ENCODE peak calls at places on chromosomes 1 and 21, in ten cellular contexts. R is activated CD4-positive, alpha-beta T cell treated with anti-CD3 and anti-CD28 coated beads for 24 hours; P is skeletal muscle cell; O is HS-5; C is cardiac fibroblast; L is NCI-H460; D is Right ventricle myocardium inferior; K is T-cell; X is stimulated activated CD4-positive, alpha-beta T cell treated with anti-CD3 and anti-CD28 coated beads, Interleukin-4, amount 100 ng/mL, for 4 hours; G is central memory CD4-positive, alpha-beta T cell. Y is an unnamed sample.
A peak's percentile ranks its signal among the peaks of the same experiment; 100 is the strongest.

GRCh38 chr1:205229399-205229861 is 1.7 kb downstream of the TMCC2 start:
- DNase-seq in C (peak; percentile 54), K (peak; percentile 62), X (peak; percentile 60), L (peak; percentile 58), D (no peak), O (no peak), P (no peak), R (peak; percentile 58), G (peak; percentile 72), Y (peak; percentile 31)

GRCh38 chr1:59952065-59952464 is 25.5 kb upstream of the CYP2J2 start:
- DNase-seq in O (peak; percentile 49), D (no peak), C (no peak), K (no peak), L (no peak), P (no peak), R (no peak), G (no peak), X (no peak), Y (peak; percentile 15)

GRCh38 chr1:192952646-192953045 is 106.5 kb downstream of the UCHL5 start:
- DNase-seq in K (no peak), C (peak; percentile 31), G (no peak), O (no peak), R (no peak), D (no peak), P (peak; percentile 15), L (no peak), X (no peak), Y (peak; percentile 74)

GRCh38 chr1:157431751-157432150 is 120.6 kb downstream of the FCRL5 start:
- DNase-seq in K (no peak), D (no peak), L (no peak), O (peak; percentile 34), R (no peak), G (no peak), C (peak; percentile 10), X (no peak), P (peak; percentile 36), Y (peak; percentile 53)

GRCh38 chr1:220750126-220750525 is 2.0 kb downstream of the MTARC2 start:
- DNase-seq in C (peak; percentile 70), R (no peak), L (no peak), O (no peak), D (no peak), K (no peak), X (no peak), P (no peak), G (no peak), Y (no peak)

GRCh38 chr1:40877681-40878080 is 15.5 kb upstream of the CITED4 start:
- DNase-seq in G (no peak), O (peak; percentile 71), D (no peak), K (no peak), R (no peak), C (peak; percentile 95), X (peak; percentile 46), L (peak; percentile 80), P (peak; percentile 80), Y (peak; percentile 90)

GRCh38 chr21:36697473-36698159 is 1.3 kb upstream of the SIM2 start:
- DNase-seq in R (no peak), O (no peak), K (no peak), G (no peak), X (no peak), C (no peak), L (no peak), D (no peak), P (no peak), Y (no peak)

GRCh38 chr1:221328371-221328770 is 413.5 kb downstream of the DUSP10 start:
- DNase-seq in C (no peak), D (no peak), X (no peak), K (no peak), P (no peak), G (no peak), R (no peak), L (no peak), O (no peak), Y (peak; percentile 43)

GRCh38 chr1:28893403-28894102 is 20.8 kb upstream of the EPB41 start:
- DNase-seq in G (peak; percentile 21), R (no peak), X (no peak), K (no peak), C (peak; percentile 11), P (no peak), D (no peak), O (no peak), L (no peak), Y (peak; percentile 66)

GRCh38 chr1:37325010-37325409 is 149.4 kb upstream of the ZC3H12A start:
- DNase-seq in X (no peak), L (no peak), R (no peak), K (no peak), C (no peak), P (no peak), D (no peak), O (no peak), G (no peak), Y (no peak)

GRCh38 chr1:12088607-12089006 is 25.5 kb downstream of the TNFRSF8 start:
- DNase-seq in R (no peak), D (no peak), K (peak; percentile 34), G (peak; percentile 46), L (no peak), P (no peak), O (no peak), X (peak; percentile 38), C (no peak), Y (no peak)

GRCh38 chr1:115136106-115136505 is 46.8 kb upstream of the TSPAN2 start:
- DNase-seq in R (no peak), P (no peak), X (no peak), C (no peak), G (no peak), L (no peak), O (no peak), D (no peak), K (no peak), Y (peak; percentile 8)

GRCh38 chr1:18536356-18536755 is 55.6 kb downstream of the KLHDC7A start:
- DNase-seq in X (no peak), R (no peak), O (no peak), P (no peak), K (no peak), D (no peak), G (no peak), C (no peak), L (no peak), Y (no peak)

GRCh38 chr1:73868824-73869223 is 329.2 kb downstream of the LRRIQ3 start:
- DNase-seq in L (no peak), K (no peak), R (no peak), G (no peak), P (no peak), C (no peak), O (no peak), X (no peak), D (no peak), Y (no peak)

GRCh38 chr1:113040041-113040440 is 33.0 kb upstream of the LRIG2 start:
- DNase-seq in L (no peak), P (no peak), X (no peak), R (no peak), K (no peak), C (peak; percentile 30), D (no peak), O (no peak), G (no peak), Y (no peak)

GRCh38 chr1:38941527-38942019 is at the start of gene RHBDL2:
- DNase-seq in C (peak; percentile 68), D (peak; percentile 72), K (no peak), P (no peak), O (no peak), X (no peak), G (no peak), R (no peak), L (no peak), Y (peak; percentile 63)

GRCh38 chr1:214584805-214585766 is 17.9 kb upstream of the CENPF start:
- DNase-seq in P (peak; percentile 33), L (peak; percentile 77), R (no peak), O (no peak), K (no peak), D (no peak), X (no peak), G (no peak), C (peak; percentile 77), Y (peak; percentile 69)

GRCh38 chr21:38625000-38625399 is 126.7 kb upstream of the ERG start:
- DNase-seq in C (no peak), D (no peak), G (no peak), R (no peak), P (no peak), L (no peak), O (no peak), K (no peak), X (no peak), Y (no peak)

GRCh38 chr1:17409391-17409811 is 30.1 kb downstream of the RCC2 start:
- DNase-seq in C (no peak), D (no peak), P (no peak), G (no peak), K (no peak), L (no peak), X (no peak), O (no peak), R (no peak), Y (no peak)

GRCh38 chr1:217090073-217090911 is 367.1 kb upstream of the ESRRG start:
- DNase-seq in P (no peak), R (no peak), O (no peak), D (no peak), L (no peak), K (no peak), G (no peak), C (no peak), X (no peak), Y (no peak)

GRCh38 chr1:11376981-11377583 is 101.9 kb upstream of the DISP3 start:
- DNase-seq in L (no peak), R (no peak), X (no peak), P (no peak), C (no peak), O (no peak), K (no peak), D (no peak), G (no peak), Y (no peak)

GRCh38 chr1:27301582-27302199 is 20.3 kb upstream of the TMEM222 start:
- DNase-seq in O (no peak), P (no peak), K (no peak), D (peak; percentile 64), X (no peak), G (no peak), L (no peak), R (no peak), C (no peak), Y (no peak)

GRCh38 chr1:41870076-41870562 is 48.6 kb downstream of the HIVEP3 start:
- DNase-seq in G (no peak), C (peak; percentile 31), R (no peak), D (no peak), P (no peak), O (peak; percentile 50), X (no peak), L (no peak), K (no peak), Y (no peak)

GRCh38 chr1:53182111-53182593 is 14.5 kb upstream of the CPT2 start:
- DNase-seq in O (peak; percentile 51), X (peak; percentile 67), R (peak; percentile 83), D (peak; percentile 86), L (peak; percentile 64), K (peak; percentile 62), C (peak; percentile 87), G (peak; percentile 59), P (no peak), Y (peak; percentile 80)

GRCh38 chr1:76336951-76337371 is 262.4 kb downstream of the ST6GALNAC3 start:
- DNase-seq in X (no peak), C (peak; percentile 98), D (peak; percentile 89), L (no peak), P (peak; percentile 97), O (peak; percentile 67), K (no peak), R (no peak), G (no peak), Y (peak; percentile 96)

GRCh38 chr1:9350011-9350907 is 57.6 kb downstream of the SPSB1 start:
- DNase-seq in C (peak; percentile 41), D (no peak), X (no peak), O (no peak), R (no peak), K (no peak), L (no peak), G (no peak), P (peak; percentile 48), Y (peak; percentile 66)

GRCh38 chr1:23548704-23549143 is 10.6 kb downstream of the ID3 start:
- DNase-seq in X (no peak), C (peak; percentile 84), R (no peak), O (no peak), P (no peak), G (no peak), L (no peak), K (no peak), D (peak; percentile 79), Y (peak; percentile 71)

GRCh38 chr1:54105736-54106269 is 47.0 kb downstream of the CDCP2 start:
- DNase-seq in G (no peak), K (no peak), C (no peak), R (no peak), D (no peak), L (no peak), P (peak; percentile 8), X (no peak), O (no peak), Y (no peak)